ENCODE peak calls at places on chromosomes 12 and 14, in eight cellular contexts. One of them, this sample, is unnamed.

GRCh38 chr12:42213023-42213422 is 25.0 kb downstream of the YAF2 start:
- DNase-seq in HTR-8/SVneo: peak
- DNase-seq in A172: no peak
- DNase-seq in AG08396: no peak
- DNase-seq in NCI-H187 treated with DMSO at 0.1 percent for 48 hours: no peak
- DNase-seq in activated naive CD8-positive, alpha-beta T cell treated with anti-CD3 and anti-CD28 coated beads for 36 hours: no peak
- DNase-seq in lower leg skin: no peak
- DNase-seq in hepatic stellate cell: no peak
- DNase-seq in this sample: no peak

GRCh38 chr14:61388173-61388975 is 67.0 kb downstream of the PRKCH start:
- DNase-seq in A172: peak
- DNase-seq in HTR-8/SVneo: peak
- DNase-seq in AG08396: no peak
- DNase-seq in hepatic stellate cell: no peak
- DNase-seq in NCI-H187 treated with DMSO at 0.1 percent for 48 hours: peak
- DNase-seq in lower leg skin: no peak
- DNase-seq in activated naive CD8-positive, alpha-beta T cell treated with anti-CD3 and anti-CD28 coated beads for 36 hours: peak
- DNase-seq in this sample: peak

GRCh38 chr14:65478596-65478995 is 66.1 kb downstream of the FUT8 start:
- DNase-seq in A172: peak
- DNase-seq in lower leg skin: no peak
- DNase-seq in AG08396: no peak
- DNase-seq in activated naive CD8-positive, alpha-beta T cell treated with anti-CD3 and anti-CD28 coated beads for 36 hours: no peak
- DNase-seq in hepatic stellate cell: no peak
- DNase-seq in NCI-H187 treated with DMSO at 0.1 percent for 48 hours: peak
- DNase-seq in HTR-8/SVneo: no peak
- DNase-seq in this sample: peak

GRCh38 chr14:76926521-76927251 is 100.5 kb downstream of the LRRC74A start:
- DNase-seq in activated naive CD8-positive, alpha-beta T cell treated with anti-CD3 and anti-CD28 coated beads for 36 hours: peak
- DNase-seq in lower leg skin: peak
- DNase-seq in A172: peak
- DNase-seq in AG08396: peak
- DNase-seq in hepatic stellate cell: peak
- DNase-seq in NCI-H187 treated with DMSO at 0.1 percent for 48 hours: peak
- DNase-seq in HTR-8/SVneo: no peak
- DNase-seq in this sample: no peak

GRCh38 chr12:100200450-100201181 is at the start of gene ACTR6:
- DNase-seq in A172: peak
- DNase-seq in hepatic stellate cell: peak
- DNase-seq in HTR-8/SVneo: peak
- DNase-seq in lower leg skin: peak
- DNase-seq in NCI-H187 treated with DMSO at 0.1 percent for 48 hours: peak
- DNase-seq in AG08396: peak
- DNase-seq in activated naive CD8-positive, alpha-beta T cell treated with anti-CD3 and anti-CD28 coated beads for 36 hours: peak
- DNase-seq in this sample: peak

GRCh38 chr12:50971946-50972345 is 19.6 kb downstream of the HIGD1C start:
- DNase-seq in AG08396: no peak
- DNase-seq in NCI-H187 treated with DMSO at 0.1 percent for 48 hours: no peak
- DNase-seq in A172: no peak
- DNase-seq in HTR-8/SVneo: no peak
- DNase-seq in hepatic stellate cell: no peak
- DNase-seq in lower leg skin: no peak
- DNase-seq in activated naive CD8-positive, alpha-beta T cell treated with anti-CD3 and anti-CD28 coated beads for 36 hours: no peak
- DNase-seq in this sample: no peak

GRCh38 chr14:76391981-76392690 is 16.2 kb downstream of the ESRRB start:
- DNase-seq in A172: no peak
- DNase-seq in NCI-H187 treated with DMSO at 0.1 percent for 48 hours: no peak
- DNase-seq in AG08396: no peak
- DNase-seq in hepatic stellate cell: no peak
- DNase-seq in activated naive CD8-positive, alpha-beta T cell treated with anti-CD3 and anti-CD28 coated beads for 36 hours: no peak
- DNase-seq in HTR-8/SVneo: no peak
- DNase-seq in lower leg skin: no peak
- DNase-seq in this sample: no peak

GRCh38 chr12:10283028-10283427 is 24.6 kb upstream of the KLRD1 start:
- DNase-seq in AG08396: no peak
- DNase-seq in A172: no peak
- DNase-seq in HTR-8/SVneo: no peak
- DNase-seq in lower leg skin: no peak
- DNase-seq in hepatic stellate cell: no peak
- DNase-seq in activated naive CD8-positive, alpha-beta T cell treated with anti-CD3 and anti-CD28 coated beads for 36 hours: no peak
- DNase-seq in NCI-H187 treated with DMSO at 0.1 percent for 48 hours: no peak
- DNase-seq in this sample: no peak

GRCh38 chr14:20748439-20748838 is 2.8 kb downstream of the EDDM3A start:
- DNase-seq in A172: no peak
- DNase-seq in HTR-8/SVneo: no peak
- DNase-seq in AG08396: no peak
- DNase-seq in hepatic stellate cell: no peak
- DNase-seq in activated naive CD8-positive, alpha-beta T cell treated with anti-CD3 and anti-CD28 coated beads for 36 hours: no peak
- DNase-seq in lower leg skin: no peak
- DNase-seq in NCI-H187 treated with DMSO at 0.1 percent for 48 hours: no peak
- DNase-seq in this sample: no peak

GRCh38 chr12:1628671-1629337 is at the start of gene WNT5B:
- DNase-seq in HTR-8/SVneo: no peak
- DNase-seq in NCI-H187 treated with DMSO at 0.1 percent for 48 hours: no peak
- DNase-seq in A172: no peak
- DNase-seq in AG08396: no peak
- DNase-seq in lower leg skin: no peak
- DNase-seq in activated naive CD8-positive, alpha-beta T cell treated with anti-CD3 and anti-CD28 coated beads for 36 hours: no peak
- DNase-seq in hepatic stellate cell: no peak
- DNase-seq in this sample: no peak

GRCh38 chr12:105469182-105469581 is 138.7 kb downstream of the C12orf75 start:
- DNase-seq in lower leg skin: no peak
- DNase-seq in hepatic stellate cell: no peak
- DNase-seq in activated naive CD8-positive, alpha-beta T cell treated with anti-CD3 and anti-CD28 coated beads for 36 hours: no peak
- DNase-seq in A172: no peak
- DNase-seq in NCI-H187 treated with DMSO at 0.1 percent for 48 hours: no peak
- DNase-seq in HTR-8/SVneo: no peak
- DNase-seq in AG08396: no peak
- DNase-seq in this sample: no peak

GRCh38 chr12:93896427-93896826 is 219.3 kb downstream of the CRADD start:
- DNase-seq in hepatic stellate cell: peak
- DNase-seq in A172: peak
- DNase-seq in lower leg skin: no peak
- DNase-seq in AG08396: no peak
- DNase-seq in HTR-8/SVneo: no peak
- DNase-seq in NCI-H187 treated with DMSO at 0.1 percent for 48 hours: no peak
- DNase-seq in activated naive CD8-positive, alpha-beta T cell treated with anti-CD3 and anti-CD28 coated beads for 36 hours: no peak
- DNase-seq in this sample: no peak

GRCh38 chr12:98106201-98106600 is 409.2 kb upstream of the TMPO start:
- DNase-seq in hepatic stellate cell: no peak
- DNase-seq in A172: no peak
- DNase-seq in AG08396: no peak
- DNase-seq in NCI-H187 treated with DMSO at 0.1 percent for 48 hours: no peak
- DNase-seq in activated naive CD8-positive, alpha-beta T cell treated with anti-CD3 and anti-CD28 coated beads for 36 hours: no peak
- DNase-seq in HTR-8/SVneo: no peak
- DNase-seq in lower leg skin: no peak
- DNase-seq in this sample: no peak

GRCh38 chr14:74326369-74327152 is 21.7 kb upstream of the VRTN start:
- DNase-seq in lower leg skin: no peak
- DNase-seq in HTR-8/SVneo: no peak
- DNase-seq in NCI-H187 treated with DMSO at 0.1 percent for 48 hours: no peak
- DNase-seq in hepatic stellate cell: no peak
- DNase-seq in AG08396: no peak
- DNase-seq in activated naive CD8-positive, alpha-beta T cell treated with anti-CD3 and anti-CD28 coated beads for 36 hours: no peak
- DNase-seq in A172: no peak
- DNase-seq in this sample: no peak

GRCh38 chr12:38152816-38153736 is 163.5 kb upstream of the ALG10B start:
- DNase-seq in HTR-8/SVneo: no peak
- DNase-seq in hepatic stellate cell: no peak
- DNase-seq in lower leg skin: no peak
- DNase-seq in NCI-H187 treated with DMSO at 0.1 percent for 48 hours: no peak
- DNase-seq in A172: no peak
- DNase-seq in activated naive CD8-positive, alpha-beta T cell treated with anti-CD3 and anti-CD28 coated beads for 36 hours: no peak
- DNase-seq in AG08396: no peak
- DNase-seq in this sample: no peak

GRCh38 chr12:103855036-103855712 is 14.1 kb upstream of the NT5DC3 start:
- DNase-seq in hepatic stellate cell: peak
- DNase-seq in AG08396: no peak
- DNase-seq in activated naive CD8-positive, alpha-beta T cell treated with anti-CD3 and anti-CD28 coated beads for 36 hours: no peak
- DNase-seq in NCI-H187 treated with DMSO at 0.1 percent for 48 hours: peak
- DNase-seq in A172: peak
- DNase-seq in lower leg skin: no peak
- DNase-seq in HTR-8/SVneo: no peak
- DNase-seq in this sample: no peak

GRCh38 chr12:124536613-124537012 is 30.8 kb downstream of the NCOR2 start:
- DNase-seq in activated naive CD8-positive, alpha-beta T cell treated with anti-CD3 and anti-CD28 coated beads for 36 hours: no peak
- DNase-seq in NCI-H187 treated with DMSO at 0.1 percent for 48 hours: no peak
- DNase-seq in hepatic stellate cell: no peak
- DNase-seq in HTR-8/SVneo: no peak
- DNase-seq in A172: no peak
- DNase-seq in AG08396: no peak
- DNase-seq in lower leg skin: no peak
- DNase-seq in this sample: no peak

GRCh38 chr12:24749171-24749570 is 199.7 kb downstream of the BCAT1 start:
- DNase-seq in NCI-H187 treated with DMSO at 0.1 percent for 48 hours: no peak
- DNase-seq in hepatic stellate cell: no peak
- DNase-seq in AG08396: no peak
- DNase-seq in A172: no peak
- DNase-seq in lower leg skin: no peak
- DNase-seq in HTR-8/SVneo: no peak
- DNase-seq in activated naive CD8-positive, alpha-beta T cell treated with anti-CD3 and anti-CD28 coated beads for 36 hours: no peak
- DNase-seq in this sample: no peak

This sample was measured in GM04503.